ENCODE peak calls at places on chromosomes 2 and 18, in five cellular contexts. I is tibial nerve, E is sigmoid colon, C is suprapubic skin, Y is K562. F is an unnamed sample. For H3K36me3, the result is how much of the 10 kb centered on the place peaks cover.

GRCh38 chr2:117977696-117978095 is 36.2 kb downstream of the CCDC93 start:
- DNase-seq in I (no peak), C (no peak), Y (no peak), E (no peak), F (no peak)

GRCh38 chr18:48913723-48914122 is 37.0 kb downstream of the SMAD7 start:
- DNase-seq in C (no peak), Y (peak), E (peak), I (no peak), F (no peak)

GRCh38 chr18:9758624-9759075 is 50.5 kb downstream of the RAB31 start:
- DNase-seq in C (no peak), I (no peak), Y (no peak), E (no peak), F (no peak)

GRCh38 chr2:134791606-134792005 is 46.8 kb upstream of the ACMSD start:
- DNase-seq in Y (no peak), C (no peak), I (no peak), E (no peak), F (no peak)

GRCh38 chr2:214781226-214781625 is 28.3 kb downstream of the BARD1 start:
- DNase-seq in I (no peak), E (no peak), C (no peak), Y (no peak), F (no peak)

GRCh38 chr2:241788572-241788971 is 11.9 kb downstream of the GAL3ST2 start:
- DNase-seq in I (no peak), C (no peak), E (no peak), Y (no peak), F (no peak)

GRCh38 chr18:22084547-22084946 is 84.8 kb upstream of the GATA6 start:
- DNase-seq in C (no peak), E (no peak), I (no peak), Y (no peak), F (no peak)

GRCh38 chr2:239960929-239961661 is 64.0 kb downstream of the NDUFA10 start:
- DNase-seq in Y (no peak), I (no peak), C (peak), E (no peak), F (peak)

GRCh38 chr2:41870948-41871522 is 176.8 kb upstream of the PKDCC start:
- DNase-seq in C (no peak), Y (no peak), E (no peak), I (no peak), F (no peak)

GRCh38 chr2:134307334-134307733 is 53.5 kb downstream of the MGAT5 start:
- DNase-seq in E (no peak), Y (no peak), I (no peak), C (no peak), F (no peak)

GRCh38 chr2:207044963-207045362 is 105.6 kb downstream of the CPO start:
- DNase-seq in E (no peak), C (no peak), I (no peak), Y (no peak), F (no peak)

GRCh38 chr2:163717993-163718680 is 17.7 kb downstream of the FIGN start:
- DNase-seq in I (no peak), E (no peak), C (no peak), Y (no peak), F (no peak)

GRCh38 chr2:64839844-64840243 is 149.4 kb upstream of the SLC1A4 start:
- DNase-seq in I (no peak), C (no peak), Y (no peak), E (no peak), F (no peak)

GRCh38 chr18:36297419-36298112 is at the start of gene FHOD3:
- DNase-seq in Y (peak), I (peak), C (no peak), E (peak), F (peak)

GRCh38 chr2:46337208-46337994 is 40.2 kb downstream of the EPAS1 start:
- DNase-seq in E (no peak), Y (no peak), I (no peak), C (no peak), F (no peak)

GRCh38 chr2:83969085-83969484 is 490.0 kb downstream of the SUCLG1 start:
- DNase-seq in C (no peak), E (no peak), I (no peak), Y (peak), F (no peak)

GRCh38 chr2:18441583-18441982 is 118.9 kb downstream of the RDH14 start:
- DNase-seq in I (no peak), Y (no peak), E (no peak), C (no peak), F (no peak)

GRCh38 chr2:169840747-169841142 is 13.5 kb downstream of the UBR3 start:
- DNase-seq in E (no peak), Y (no peak), C (no peak), I (no peak), F (no peak)

GRCh38 chr2:96806468-96807126 is 9.5 kb upstream of the CNNM3 start:
- DNase-seq in I (no peak), E (peak), Y (no peak), C (no peak), F (no peak)

GRCh38 chr2:158507141-158507540 is 50.4 kb downstream of the PKP4 start:
- DNase-seq in Y (no peak), C (no peak), I (no peak), E (no peak), F (no peak)

DNA sequence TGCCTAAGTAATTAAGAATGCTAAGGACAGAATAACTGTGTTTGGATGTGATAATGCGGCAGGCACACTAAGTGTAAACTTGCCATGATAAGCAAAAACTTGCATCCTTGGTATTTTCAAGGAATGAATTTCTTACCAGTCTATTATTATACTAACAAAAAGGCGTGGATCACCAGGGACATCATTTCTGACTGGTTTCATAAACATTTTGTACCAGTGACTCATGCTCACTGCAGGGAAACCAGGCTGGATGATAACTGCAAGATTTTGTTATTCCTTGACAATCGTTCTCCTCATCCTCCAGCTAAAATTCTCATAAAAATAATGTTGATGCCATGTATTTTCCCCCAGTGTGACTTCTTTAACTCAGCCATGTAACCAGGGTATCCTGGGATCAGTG is 289.5 kb downstream of the CDCA7 start:
- DNase-seq in I (no peak), E (no peak), C (no peak), Y (no peak), F (no peak)
- H3K36me3 ChIP-seq in I (under half), E (under half), C (under half), Y (under half), F (under half)

DNA sequence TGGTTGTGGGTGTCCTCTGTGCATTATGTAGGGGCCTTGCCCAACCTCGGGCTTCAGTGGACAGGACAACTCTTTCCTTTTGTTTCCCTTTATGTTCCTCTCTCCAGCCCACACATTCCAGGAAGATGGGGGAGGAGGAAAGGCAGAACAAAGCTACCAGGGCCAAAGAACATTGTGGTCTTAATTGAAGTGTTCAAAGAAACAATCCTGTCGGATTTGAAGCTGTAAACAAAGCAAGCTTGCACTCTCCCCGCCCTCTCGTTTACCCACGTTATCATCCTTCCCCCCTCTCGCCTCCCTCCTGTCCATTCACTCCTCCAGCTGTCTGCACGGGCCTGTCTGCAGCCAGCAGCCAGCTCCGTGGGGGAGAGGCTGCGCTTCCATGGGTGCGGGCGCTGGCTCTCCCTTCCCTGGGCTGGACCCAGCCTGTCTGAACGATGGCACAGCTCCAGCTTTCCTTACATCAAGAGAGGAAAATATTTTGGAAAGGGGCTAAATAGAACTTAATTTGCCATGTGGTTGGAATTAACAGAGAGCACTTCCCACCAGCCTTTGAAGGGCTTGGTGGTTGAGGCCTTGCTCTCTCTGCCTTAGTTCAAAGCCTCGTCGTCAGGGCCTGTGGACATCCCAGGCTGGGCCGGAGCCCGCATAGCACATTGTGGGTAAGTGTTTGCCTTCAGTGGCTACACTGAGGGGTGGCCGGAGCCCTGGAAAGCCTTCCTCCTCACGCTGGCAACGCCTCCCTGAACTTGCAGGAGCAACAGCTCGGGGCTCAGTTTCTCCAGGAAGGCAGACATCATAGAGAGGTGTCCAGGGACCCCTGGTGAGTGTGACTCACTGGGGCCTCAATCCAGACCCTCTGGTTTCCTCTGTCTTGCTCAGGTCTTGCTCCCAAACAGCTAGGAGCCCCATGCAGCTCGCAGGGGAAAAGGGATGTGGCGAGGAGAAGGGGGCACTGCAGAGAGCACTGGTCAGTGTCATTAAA is 60.6 kb upstream of the HS6ST1 start:
- DNase-seq in C (peak), E (peak), Y (no peak), I (peak), F (peak)
- TF ChIP-seq EP300 in C (no peak), E (no peak), Y (no peak), I (no peak), F (no peak)

DNA sequence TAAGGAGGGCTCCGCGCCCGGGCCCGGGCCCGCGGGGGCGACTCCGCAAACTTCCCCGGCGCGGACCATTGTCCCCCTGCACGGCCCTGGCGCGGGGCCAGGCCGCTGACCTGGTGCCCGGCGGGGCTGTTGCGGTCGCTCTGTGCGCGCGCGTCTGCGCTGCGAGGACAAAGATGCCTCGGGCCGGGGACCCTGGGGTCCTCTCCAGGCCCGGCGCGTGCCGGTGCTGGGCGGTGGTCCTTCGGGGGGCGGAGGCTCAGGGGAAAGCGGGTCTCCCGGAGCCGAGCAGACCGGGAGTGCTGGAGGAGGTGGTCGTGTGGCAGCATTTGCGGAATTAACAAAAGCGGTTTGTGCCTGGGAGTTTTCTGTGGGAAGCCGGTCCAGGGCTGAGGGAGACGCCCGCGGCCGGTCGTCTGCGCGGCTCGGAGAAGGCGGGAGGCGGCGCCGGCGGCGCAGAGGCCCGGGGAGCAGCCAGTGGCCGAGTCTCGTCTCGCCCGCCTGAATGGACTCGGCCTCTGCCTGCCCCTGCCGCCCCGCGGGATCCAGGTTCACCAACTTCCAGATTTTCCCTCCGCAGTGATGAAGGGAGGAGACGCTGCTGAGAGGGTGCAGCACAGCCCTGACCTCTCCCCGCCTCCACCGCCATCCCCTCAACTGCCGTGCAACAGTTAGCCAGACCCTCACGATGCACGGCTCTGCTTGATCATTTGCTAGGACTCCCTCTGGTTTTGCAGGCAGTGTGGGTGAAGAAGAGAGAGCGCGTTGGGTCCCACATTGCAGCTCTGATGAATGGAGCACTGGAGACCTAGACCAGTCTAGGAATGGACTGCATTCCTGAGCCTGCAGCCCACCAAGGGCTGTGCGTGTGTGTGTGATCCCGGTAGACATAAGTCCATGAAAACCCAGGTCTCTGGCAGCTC is 705 bp downstream of the EFR3B start:
- DNase-seq in I (no peak), E (peak), C (no peak), Y (peak), F (peak)
- H3K27ac ChIP-seq in I (peak), E (peak), C (peak), Y (no peak), F (peak)

GRCh38 chr2:1693723-1694122 is 50.6 kb downstream of the PXDN start:
- DNase-seq in Y (no peak), E (no peak), C (no peak), I (no peak), F (no peak)
- H3K36me3 ChIP-seq in Y (under half), E (under half), C (under half), I (under half), F (under half)

GRCh38 chr2:67070826-67071225 is 326.3 kb upstream of the ETAA1 start:
- DNase-seq in E (no peak), Y (no peak), C (no peak), I (no peak), F (no peak)

GRCh38 chr2:67076265-67076664 is 320.9 kb upstream of the ETAA1 start:
- DNase-seq in C (no peak), E (no peak), Y (no peak), I (no peak), F (no peak)

GRCh38 chr2:67079729-67080128 is 317.4 kb upstream of the ETAA1 start:
- DNase-seq in E (no peak), C (no peak), I (no peak), Y (no peak), F (no peak)

GRCh38 chr2:67075056-67075455 is 322.1 kb upstream of the ETAA1 start:
- DNase-seq in C (no peak), E (no peak), Y (no peak), I (no peak), F (no peak)

DNA sequence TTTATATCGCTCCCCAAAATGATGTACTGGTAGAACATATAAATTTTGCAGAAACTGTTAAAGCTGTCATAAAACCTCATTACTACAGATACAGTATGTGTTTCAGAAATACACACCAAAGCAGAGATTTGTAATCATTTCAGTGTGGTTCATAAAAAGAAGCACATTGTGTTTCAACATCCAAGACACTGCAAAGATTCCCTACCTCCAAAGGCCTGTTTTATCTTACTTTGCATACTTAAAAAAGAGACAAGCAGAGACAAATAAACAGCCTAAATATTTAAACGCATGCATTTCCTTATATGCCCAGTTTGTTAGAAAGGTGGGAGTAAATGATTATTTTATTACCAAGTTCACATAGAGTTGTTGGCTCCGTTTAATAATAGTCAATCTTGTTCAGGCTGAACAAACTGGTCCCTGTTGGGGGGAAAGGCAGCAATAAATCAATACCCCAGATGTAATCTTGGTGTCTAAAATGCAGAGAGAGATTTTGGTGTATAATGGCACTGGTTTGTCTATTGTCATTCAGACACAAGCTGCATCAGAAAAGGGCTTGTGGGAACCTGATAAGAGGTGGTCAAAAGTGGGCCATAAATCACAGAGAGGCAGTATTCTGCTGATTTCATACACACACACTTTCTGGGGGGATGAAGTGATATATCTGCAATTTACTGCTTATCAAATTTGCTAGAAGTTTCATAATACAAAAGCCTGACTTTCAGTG is 321.4 kb upstream of the ETAA1 start:
- DNase-seq in E (no peak), I (no peak), C (no peak), Y (no peak), F (no peak)
- TF ChIP-seq EP300 in E (no peak), I (no peak), C (no peak), Y (no peak), F (no peak)

F was measured in upper lobe of left lung.